ENCODE peak calls at places on chromosomes 3 and 15, in six cellular contexts. S, I, W, O, N and D are unnamed samples.

GRCh38 chr15:41332788-41333527 is at the start of gene NUSAP1:
- DNase-seq in I (no peak), N (peak; percentile 71), O (no peak), S (no peak), W (no peak), D (peak; percentile 7)

GRCh38 chr15:67472957-67473356 is 48.0 kb upstream of the C15orf61 start:
- DNase-seq in S (no peak), O (no peak), I (no peak), W (no peak), N (no peak), D (no peak)

GRCh38 chr3:161083131-161083530 is 22.0 kb downstream of the B3GALNT1 start:
- DNase-seq in N (no peak), S (no peak), W (no peak), O (no peak), I (no peak), D (no peak)

GRCh38 chr3:10335190-10335738 is 14.4 kb upstream of the SEC13 start:
- DNase-seq in O (no peak), S (no peak), I (no peak), W (no peak), N (no peak), D (no peak)

GRCh38 chr15:90603893-90604292 is 74.2 kb downstream of the CRTC3 start:
- DNase-seq in W (no peak), S (no peak), N (peak; percentile 27), O (no peak), I (no peak), D (no peak)

GRCh38 chr3:156666073-156666472 is 8.3 kb upstream of the TIPARP start:
- DNase-seq in W (no peak), O (no peak), I (no peak), N (no peak), S (no peak), D (no peak)

GRCh38 chr3:105907790-105908189 is 39.0 kb upstream of the CBLB start:
- DNase-seq in N (peak; percentile 75), W (no peak), I (no peak), O (no peak), S (no peak), D (no peak)

GRCh38 chr15:38975282-38975990 is 410.8 kb upstream of the RASGRP1 start:
- DNase-seq in S (no peak), I (no peak), W (no peak), O (no peak), N (no peak), D (no peak)

GRCh38 chr15:58279106-58279505 is 140.9 kb downstream of the AQP9 start:
- DNase-seq in O (no peak), W (no peak), S (no peak), I (no peak), N (no peak), D (no peak)

GRCh38 chr3:134328147-134328591 is 46.1 kb downstream of the AMOTL2 start:
- DNase-seq in N (no peak), O (no peak), I (no peak), S (peak; percentile 86), W (no peak), D (no peak)

GRCh38 chr3:71309342-71309741 is 274.2 kb downstream of the FOXP1 start:
- DNase-seq in N (no peak), W (no peak), S (no peak), I (no peak), O (no peak), D (no peak)

GRCh38 chr3:190504354-190505125 is 9.3 kb upstream of the IL1RAP start:
- DNase-seq in S (no peak), I (no peak), N (peak; percentile 54), W (no peak), O (peak; percentile 18), D (no peak)

GRCh38 chr3:104629038-104629437 is 737.7 kb upstream of the ALCAM start:
- DNase-seq in S (peak; percentile 41), I (no peak), O (no peak), W (no peak), N (no peak), D (peak; percentile 40)

GRCh38 chr3:124812291-124813265 is 74.6 kb downstream of the ITGB5 start:
- DNase-seq in N (no peak), W (peak; percentile 68), O (no peak), I (peak; percentile 29), S (peak; percentile 94), D (peak; percentile 84)

GRCh38 chr15:59569477-59569876 is 42.1 kb upstream of the GCNT3 start:
- DNase-seq in I (no peak), N (no peak), O (no peak), S (no peak), W (no peak), D (no peak)

GRCh38 chr3:134376786-134377431 is 2.7 kb upstream of the AMOTL2 start:
- DNase-seq in I (no peak), N (no peak), S (no peak), O (no peak), W (no peak), D (no peak)

GRCh38 chr15:61199681-61200080 is 29.4 kb downstream of the RORA start:
- DNase-seq in N (no peak), O (no peak), S (no peak), I (no peak), W (no peak), D (no peak)

GRCh38 chr3:58422756-58423324 is 10.8 kb downstream of the PDHB start:
- DNase-seq in N (no peak), I (no peak), O (peak; percentile 87), S (no peak), W (no peak), D (no peak)

GRCh38 chr3:8201886-8202285 is 299.7 kb upstream of the LMCD1 start:
- DNase-seq in W (no peak), O (no peak), N (no peak), I (no peak), S (no peak), D (peak; percentile 42)

GRCh38 chr3:28624079-28624478 is 275.5 kb upstream of the AZI2 start:
- DNase-seq in S (no peak), I (no peak), O (no peak), N (no peak), W (no peak), D (no peak)

GRCh38 chr3:177596822-177597271 is 399.6 kb upstream of the TBL1XR1 start:
- DNase-seq in I (no peak), O (no peak), N (no peak), W (no peak), S (no peak), D (no peak)

DNA sequence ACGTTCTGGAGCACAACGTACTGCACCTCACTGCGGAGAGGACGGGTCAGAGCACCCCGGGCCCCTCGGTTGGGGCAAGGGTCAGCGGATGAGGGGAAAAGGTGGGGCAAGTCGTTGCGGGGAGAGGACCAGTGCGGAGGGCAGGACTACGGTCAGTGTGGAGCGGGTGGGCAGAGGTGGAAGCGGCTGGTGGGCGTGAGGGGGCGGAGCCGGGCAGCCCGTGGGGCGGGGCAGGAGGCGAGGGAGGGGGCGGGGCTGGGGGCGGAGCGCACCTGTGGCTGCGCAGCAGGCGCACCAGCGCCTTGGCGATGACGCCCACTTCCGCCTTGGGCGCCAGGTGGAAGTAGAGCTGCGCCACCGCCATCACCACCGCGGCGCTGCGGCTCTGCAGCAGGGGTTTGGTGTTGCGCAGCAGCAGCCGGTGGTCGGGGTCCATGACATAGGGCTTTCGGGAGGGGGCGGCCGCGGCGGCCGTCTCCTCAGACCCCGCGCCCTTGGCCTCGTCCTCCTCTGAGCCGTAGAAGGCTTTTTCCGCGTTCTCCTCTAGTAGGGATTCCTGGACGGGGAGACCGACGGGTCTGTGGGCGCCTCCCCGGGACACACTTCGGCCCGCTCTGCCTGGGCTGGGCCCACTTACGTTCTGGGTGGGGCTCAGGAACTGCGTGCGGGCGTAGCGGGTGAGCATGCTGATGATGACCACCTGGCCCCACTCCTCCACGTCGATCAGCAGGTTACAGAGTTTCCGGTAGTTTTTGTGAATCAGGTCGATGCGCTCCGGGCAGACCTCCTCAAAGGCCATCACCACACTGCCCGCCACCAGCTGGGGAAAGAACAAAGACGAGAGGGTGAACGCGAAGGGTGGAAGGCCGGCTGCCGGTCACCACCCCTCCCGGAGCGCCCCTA is 29.2 kb downstream of the AP3B2 start:
- DNase-seq in N (peak; percentile 13), O (peak; percentile 86), W (peak; percentile 71), I (no peak), S (no peak), D (no peak)
- H3K4me3 ChIP-seq in N (peak overlapping the region; percentile 15), O (peak overlapping the region; percentile 44), W (peak overlapping the region; percentile 21), I (no peak overlapping the region), S (no peak overlapping the region), D (peak overlapping the region; percentile 47)

GRCh38 chr15:31365032-31365654 is 38.5 kb downstream of the KLF13 start:
- DNase-seq in O (no peak), S (no peak), I (no peak), W (no peak), N (no peak), D (no peak)

GRCh38 chr15:31367021-31367729 is 40.5 kb downstream of the KLF13 start:
- DNase-seq in I (peak; percentile 68), S (no peak), W (no peak), N (no peak), O (no peak), D (no peak)

GRCh38 chr15:31365655-31366127 is 39.1 kb downstream of the KLF13 start:
- DNase-seq in S (no peak), N (peak; percentile 94), W (peak; percentile 91), I (peak; percentile 96), O (peak; percentile 85), D (peak; percentile 44)

GRCh38 chr15:31367730-31368344 is 41.2 kb downstream of the KLF13 start:
- DNase-seq in I (no peak), S (no peak), O (no peak), W (no peak), N (peak; percentile 60), D (no peak)

DNA sequence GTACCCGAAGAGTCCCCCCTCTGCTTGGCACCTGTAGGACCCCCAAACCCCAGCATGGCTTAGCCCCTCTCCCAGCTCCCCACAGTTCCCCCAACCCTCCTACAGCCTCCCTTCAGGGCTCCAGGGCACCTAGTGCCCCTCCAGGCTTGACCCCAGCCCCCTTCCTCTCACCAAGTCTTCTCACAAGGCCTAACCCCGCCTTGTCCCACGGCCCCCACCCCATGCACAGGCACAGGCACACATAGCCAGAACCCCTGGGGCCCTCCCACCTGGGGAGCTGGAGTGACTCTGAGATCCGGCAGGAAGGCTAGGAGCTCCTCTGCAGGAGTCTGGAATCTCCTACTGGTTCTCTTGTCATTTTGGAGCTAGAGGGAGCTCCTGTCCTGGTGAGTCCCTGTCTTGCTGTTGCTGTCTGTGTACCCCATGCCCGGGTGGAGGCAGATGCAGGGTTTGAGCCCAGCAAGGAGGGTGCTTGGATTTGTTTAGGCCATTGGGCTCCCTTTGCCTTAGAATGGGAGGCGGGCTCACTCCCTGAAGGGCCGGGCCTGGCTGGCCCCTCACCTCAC is 39.6 kb downstream of the KLF13 start:
- DNase-seq in S (no peak), O (no peak), I (peak; percentile 52), W (peak; percentile 36), N (no peak), D (no peak)
- TF ChIP-seq CTCF in S (no peak), O (peak; percentile 28), I (no peak), W (no peak), N (no peak), D (no peak)

GRCh38 chr3:158748237-158748828 is 16.1 kb upstream of the RARRES1 start:
- DNase-seq in S (no peak), N (peak; percentile 11), O (no peak), W (no peak), I (no peak), D (no peak)
- H3K4me3 ChIP-seq in S (no peak overlapping the region), N (no peak overlapping the region), O (no peak overlapping the region), W (no peak overlapping the region), I (no peak overlapping the region), D (no peak overlapping the region)

DNA sequence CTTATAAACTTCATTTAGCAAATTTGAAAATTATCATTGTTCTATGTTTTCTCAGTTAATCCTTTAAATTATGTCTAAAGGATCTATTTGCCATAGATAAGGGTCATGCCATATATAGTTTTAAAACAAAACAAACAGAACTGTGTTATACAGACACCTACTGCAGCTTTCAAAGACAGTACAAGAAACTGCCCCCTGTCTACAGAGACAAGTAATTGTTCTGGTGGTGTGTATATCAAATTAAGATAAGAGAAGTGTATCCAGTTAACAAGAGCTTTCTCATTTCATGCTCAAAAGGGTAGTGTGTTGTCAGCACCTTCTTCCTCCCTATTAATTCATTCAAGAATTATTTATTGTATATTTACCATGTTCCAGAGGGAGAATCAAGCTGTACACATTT is 201.2 kb downstream of the FMN1 start:
- DNase-seq in N (no peak), W (no peak), O (peak; percentile 25), I (no peak), S (no peak), D (no peak)
- TF ChIP-seq CTCF in N (no peak), W (no peak), O (peak; percentile 42), I (no peak), S (peak; percentile 24), D (peak; percentile 45)